ENCODE peak calls at places on chromosomes 11 and 22, in nine cellular contexts. I, D, K, G, B, Q, N, C and U are unnamed samples. For H3K36me3, the result is how much of the 10 kb centered on the place peaks cover.

GRCh38 chr22:22342697-22343602 is 98.4 kb downstream of the VPREB1 start:
- DNase-seq in K (peak), G (peak), N (peak), Q (no peak), C (peak), B (no peak), D (peak), I (peak), U (peak)

GRCh38 chr22:47553436-47553835 is 791.0 kb downstream of the TBC1D22A start:
- DNase-seq in D (no peak), C (no peak), N (no peak), B (no peak), Q (peak), K (no peak), G (no peak), I (no peak), U (no peak)

GRCh38 chr11:11459578-11459977 is 106.5 kb upstream of the CSNK2A3 start:
- DNase-seq in N (no peak), C (no peak), I (no peak), Q (no peak), B (no peak), D (no peak), G (no peak), K (no peak), U (no peak)

GRCh38 chr22:47049078-47049609 is 286.7 kb downstream of the TBC1D22A start:
- DNase-seq in D (peak), B (peak), Q (peak), G (no peak), C (no peak), K (no peak), N (no peak), I (no peak), U (no peak)

GRCh38 chr11:125799808-125800207 is 11.9 kb downstream of the PATE3 start:
- DNase-seq in Q (no peak), D (no peak), I (no peak), B (no peak), C (no peak), G (no peak), N (no peak), K (no peak), U (no peak)

GRCh38 chr11:11984563-11984962 is 23.9 kb downstream of the DKK3 start:
- DNase-seq in K (no peak), N (no peak), B (no peak), G (no peak), Q (no peak), D (no peak), C (no peak), I (no peak), U (no peak)

GRCh38 chr22:43389227-43389836 is 22.5 kb upstream of the MPPED1 start:
- DNase-seq in I (no peak), D (peak), N (no peak), C (no peak), Q (peak), B (peak), G (no peak), K (no peak), U (no peak)

GRCh38 chr22:22788460-22789037 is 99.1 kb upstream of the IGLL5 start:
- DNase-seq in C (no peak), B (no peak), G (no peak), D (no peak), I (no peak), K (no peak), Q (no peak), N (no peak), U (no peak)

GRCh38 chr22:48393041-48393370 is 1434.7 kb downstream of the BRD1 start:
- DNase-seq in K (no peak), I (peak), N (no peak), C (no peak), G (no peak), B (no peak), Q (peak), D (no peak), U (no peak)

GRCh38 chr11:66126808-66127555 is 56.9 kb downstream of the PACS1 start:
- DNase-seq in G (peak), D (peak), B (peak), I (peak), C (peak), K (peak), N (no peak), Q (no peak), U (no peak)

GRCh38 chr11:12216542-12217422 is 106.4 kb downstream of the MICAL2 start:
- DNase-seq in B (no peak), N (no peak), Q (no peak), C (peak), I (no peak), G (no peak), D (no peak), K (no peak), U (no peak)

DNA sequence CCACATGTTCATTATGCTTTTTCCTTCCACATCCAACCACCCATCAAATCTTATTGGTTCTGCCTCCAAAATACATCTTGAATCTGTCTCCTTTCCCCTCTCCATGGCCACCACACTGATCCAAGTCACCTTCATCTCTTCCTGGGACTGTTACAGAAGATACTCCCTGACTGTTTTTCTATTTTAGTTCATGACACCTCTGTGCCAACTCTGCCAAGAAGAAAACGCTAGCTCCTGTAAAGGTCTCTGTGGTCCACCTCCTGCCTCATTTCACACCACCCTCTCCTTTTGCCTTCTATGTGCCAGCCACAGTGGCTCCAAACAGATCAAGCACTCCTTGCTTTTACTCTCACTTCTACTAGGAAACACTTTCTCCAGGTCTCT is 58.9 kb upstream of the CLTCL1 start:
- DNase-seq in Q (no peak), G (no peak), C (no peak), D (no peak), B (no peak), I (no peak), N (no peak), K (no peak), U (no peak)
- H3K36me3 ChIP-seq in Q (under half), G (half or more), C (half or more), D (under half), B (half or more), I (half or more), N (under half), K (under half), U (half or more)

GRCh38 chr22:24156915-24157782 is 24.1 kb upstream of the SUSD2 start:
- DNase-seq in I (peak), K (peak), D (peak), N (peak), G (peak), Q (peak), B (peak), C (peak), U (peak)

GRCh38 chr22:24155597-24156145 is 25.6 kb upstream of the SUSD2 start:
- DNase-seq in N (peak), C (peak), G (peak), Q (peak), D (peak), K (peak), B (peak), I (peak), U (peak)

GRCh38 chr22:24159650-24160049 is 21.6 kb upstream of the SUSD2 start:
- DNase-seq in C (no peak), I (no peak), D (no peak), B (no peak), K (no peak), N (no peak), G (peak), Q (no peak), U (no peak)

GRCh38 chr22:24156146-24156914 is 25.0 kb upstream of the SUSD2 start:
- DNase-seq in Q (peak), K (peak), B (peak), C (peak), D (no peak), N (peak), I (no peak), G (no peak), U (no peak)

DNA sequence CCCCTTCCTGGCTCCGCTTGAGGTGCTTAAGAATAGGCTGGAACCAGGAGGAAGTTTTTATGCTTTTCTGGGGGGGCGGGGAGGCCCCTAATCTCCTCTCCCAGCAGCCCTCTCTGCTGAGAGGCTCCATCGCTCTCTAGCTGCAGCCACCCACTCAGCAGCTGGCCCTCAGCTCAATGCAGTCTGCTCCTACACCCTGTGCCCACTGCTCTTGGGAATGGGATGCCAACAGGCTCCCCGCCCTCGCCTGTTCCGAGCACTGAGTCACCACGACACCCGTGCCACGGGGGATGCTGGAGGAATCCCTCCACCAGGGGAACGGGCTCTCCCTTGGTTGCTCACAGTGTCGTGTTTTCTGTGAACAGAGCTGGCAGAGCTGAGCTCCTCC is 23.5 kb upstream of the SUSD2 start:
- DNase-seq in D (no peak), K (no peak), G (no peak), Q (peak), C (no peak), N (no peak), B (no peak), I (no peak), U (no peak)
- H3K4me3 ChIP-seq in D (no peak), K (no peak), G (peak), Q (peak), C (no peak), N (no peak), B (peak), I (no peak), U (no peak)

GRCh38 chr11:61264795-61265194 is 23.8 kb downstream of the PGA5 start:
- DNase-seq in C (no peak), Q (no peak), N (no peak), D (no peak), G (no peak), K (no peak), B (no peak), I (no peak), U (no peak)

GRCh38 chr11:61267437-61267841 is 26.5 kb downstream of the PGA5 start:
- DNase-seq in I (no peak), C (no peak), D (no peak), K (peak), B (no peak), Q (no peak), G (no peak), N (no peak), U (no peak)

GRCh38 chr11:61265357-61265756 is 24.4 kb downstream of the PGA5 start:
- DNase-seq in I (no peak), G (no peak), Q (no peak), D (no peak), C (no peak), N (no peak), B (no peak), K (no peak), U (no peak)

GRCh38 chr11:61266602-61267001 is 25.6 kb downstream of the PGA5 start:
- DNase-seq in G (no peak), K (no peak), N (peak), C (no peak), D (no peak), B (no peak), I (no peak), Q (no peak), U (peak)

GRCh38 chr11:61264371-61264770 is 23.4 kb downstream of the PGA5 start:
- DNase-seq in I (no peak), Q (no peak), C (no peak), G (no peak), K (no peak), N (no peak), D (no peak), B (no peak), U (no peak)
- H3K36me3 ChIP-seq in I (under half), Q (under half), C (under half), G (under half), K (under half), N (under half), D (under half), B (under half), U (under half)

GRCh38 chr22:36236338-36237319 is 2.7 kb downstream of the APOL2 start:
- DNase-seq in K (no peak), G (no peak), Q (no peak), D (no peak), B (no peak), N (no peak), C (no peak), I (no peak), U (no peak)
- H3K4me3 ChIP-seq in K (peak), G (peak), Q (no peak), D (peak), B (peak), N (no peak), C (no peak), I (no peak), U (no peak)

GRCh38 chr22:28736296-28737155 is 5.1 kb downstream of the CHEK2 start:
- DNase-seq in I (no peak), K (no peak), G (no peak), Q (no peak), D (no peak), B (no peak), C (no peak), N (no peak), U (peak)
- H3K36me3 ChIP-seq in I (under half), K (under half), G (under half), Q (under half), D (under half), B (under half), C (under half), N (under half), U (under half)